ENCODE peak calls at places on chromosomes 13 and 19, in five cellular contexts. One of them, this sample, is unnamed.

GRCh38 chr19:6276447-6276846 is 3.3 kb downstream of the MLLT1 start:
- DNase-seq in heart right ventricle: peak
- DNase-seq in HFF-Myc: no peak
- DNase-seq in cardiac muscle cell: peak
- DNase-seq in endothelial cell: no peak
- DNase-seq in this sample: no peak

GRCh38 chr19:19777692-19778091 is 43.9 kb downstream of the ZNF506 start:
- DNase-seq in heart right ventricle: no peak
- DNase-seq in HFF-Myc: no peak
- DNase-seq in cardiac muscle cell: no peak
- DNase-seq in endothelial cell: no peak
- DNase-seq in this sample: no peak

GRCh38 chr13:66837246-66837645 is 392.9 kb downstream of the PCDH9 start:
- DNase-seq in heart right ventricle: no peak
- DNase-seq in HFF-Myc: no peak
- DNase-seq in cardiac muscle cell: no peak
- DNase-seq in endothelial cell: no peak
- DNase-seq in this sample: no peak

GRCh38 chr13:54536112-54536511 is 1507.5 kb downstream of the OLFM4 start:
- DNase-seq in heart right ventricle: no peak
- DNase-seq in HFF-Myc: no peak
- DNase-seq in cardiac muscle cell: peak
- DNase-seq in endothelial cell: no peak
- DNase-seq in this sample: no peak

GRCh38 chr19:4933528-4933927 is 24.2 kb downstream of the UHRF1 start:
- DNase-seq in heart right ventricle: no peak
- DNase-seq in HFF-Myc: no peak
- DNase-seq in cardiac muscle cell: no peak
- DNase-seq in endothelial cell: no peak
- DNase-seq in this sample: no peak

GRCh38 chr19:48239582-48240141 is 16.1 kb downstream of the CARD8 start:
- DNase-seq in heart right ventricle: no peak
- DNase-seq in HFF-Myc: no peak
- DNase-seq in cardiac muscle cell: no peak
- DNase-seq in endothelial cell: no peak
- DNase-seq in this sample: no peak

GRCh38 chr19:719081-719512 is 10.4 kb downstream of the PALM start:
- DNase-seq in heart right ventricle: peak
- DNase-seq in HFF-Myc: no peak
- DNase-seq in cardiac muscle cell: no peak
- DNase-seq in endothelial cell: no peak
- DNase-seq in this sample: no peak

GRCh38 chr13:36193151-36193855 is 21.1 kb downstream of the SOHLH2 start:
- DNase-seq in heart right ventricle: no peak
- DNase-seq in HFF-Myc: no peak
- DNase-seq in cardiac muscle cell: no peak
- DNase-seq in endothelial cell: no peak
- DNase-seq in this sample: no peak

GRCh38 chr19:15551183-15552004 is 43.1 kb downstream of the CYP4F22 start:
- DNase-seq in heart right ventricle: peak
- DNase-seq in HFF-Myc: no peak
- DNase-seq in cardiac muscle cell: no peak
- DNase-seq in endothelial cell: no peak
- DNase-seq in this sample: no peak

GRCh38 chr19:14155371-14155770 is 19.0 kb upstream of the ASF1B start:
- DNase-seq in heart right ventricle: no peak
- DNase-seq in HFF-Myc: no peak
- DNase-seq in cardiac muscle cell: no peak
- DNase-seq in endothelial cell: no peak
- DNase-seq in this sample: no peak

GRCh38 chr13:96575423-96576320 is 418.6 kb downstream of the OXGR1 start:
- DNase-seq in heart right ventricle: no peak
- DNase-seq in HFF-Myc: no peak
- DNase-seq in cardiac muscle cell: no peak
- DNase-seq in endothelial cell: no peak
- DNase-seq in this sample: no peak

GRCh38 chr19:13363235-13363634 is 143.0 kb downstream of the CACNA1A start:
- DNase-seq in heart right ventricle: no peak
- DNase-seq in HFF-Myc: no peak
- DNase-seq in cardiac muscle cell: no peak
- DNase-seq in endothelial cell: no peak
- DNase-seq in this sample: no peak

GRCh38 chr13:114140909-114141255 is 8.5 kb upstream of the RASA3 start:
- DNase-seq in heart right ventricle: no peak
- DNase-seq in HFF-Myc: no peak
- DNase-seq in cardiac muscle cell: no peak
- DNase-seq in endothelial cell: no peak
- DNase-seq in this sample: no peak

GRCh38 chr19:2327773-2328400 is 499 bp downstream of the LSM7 start:
- DNase-seq in heart right ventricle: peak
- DNase-seq in HFF-Myc: no peak
- DNase-seq in cardiac muscle cell: no peak
- DNase-seq in endothelial cell: no peak
- DNase-seq in this sample: peak